ENCODE peak calls at places on chromosomes 13 and 19, in nine cellular contexts. T, N, L, E, Y, U, Z, J and Q are unnamed samples.

GRCh38 chr13:72181661-72182060 is 314.7 kb upstream of the DACH1 start:
- DNase-seq in T (no peak), N (no peak), L (no peak), E (no peak), Y (no peak), U (no peak), Z (no peak), J (no peak), Q (no peak)

GRCh38 chr13:76579701-76580100 is 306.5 kb downstream of the KCTD12 start:
- DNase-seq in T (no peak), N (no peak), L (no peak), E (no peak), Y (no peak), U (no peak), Z (no peak), J (no peak), Q (no peak)

GRCh38 chr19:18609717-18610051 is 3.0 kb upstream of the TMEM59L start:
- DNase-seq in T (no peak), N (no peak), L (no peak), E (no peak), Y (no peak), U (no peak), Z (no peak), J (no peak), Q (no peak)

GRCh38 chr19:30430206-30430734 is 58.1 kb downstream of the ZNF536 start:
- DNase-seq in T (no peak), N (no peak), L (no peak), E (no peak), Y (no peak), U (no peak), Z (no peak), J (no peak), Q (no peak)

GRCh38 chr13:26036383-26036782 is 15.4 kb downstream of the SHISA2 start:
- DNase-seq in T (no peak), N (no peak), L (no peak), E (no peak), Y (no peak), U (no peak), Z (no peak), J (no peak), Q (no peak)

GRCh38 chr13:24540236-24541126 is 27.9 kb upstream of the PARP4 start:
- DNase-seq in T (peak), N (no peak), L (no peak), E (no peak), Y (no peak), U (no peak), Z (peak), J (no peak), Q (no peak)

GRCh38 chr13:26198116-26198515 is 24.0 kb downstream of the RNF6 start:
- DNase-seq in T (no peak), N (no peak), L (no peak), E (no peak), Y (no peak), U (no peak), Z (no peak), J (no peak), Q (no peak)

GRCh38 chr13:110382229-110382628 is 75.1 kb downstream of the COL4A2 start:
- DNase-seq in T (no peak), N (no peak), L (no peak), E (no peak), Y (no peak), U (no peak), Z (no peak), J (peak), Q (no peak)

GRCh38 chr13:98648676-98649075 is 71.8 kb upstream of the STK24 start:
- DNase-seq in T (no peak), N (no peak), L (no peak), E (no peak), Y (no peak), U (no peak), Z (no peak), J (no peak), Q (no peak)

GRCh38 chr13:46392967-46393366 is 5.9 kb upstream of the RUBCNL start:
- DNase-seq in T (no peak), N (no peak), L (no peak), E (no peak), Y (no peak), U (no peak), Z (no peak), J (no peak), Q (no peak)

GRCh38 chr19:42246143-42246868 is 3.9 kb upstream of the GSK3A start:
- DNase-seq in T (peak), N (peak), L (no peak), E (peak), Y (peak), U (peak), Z (no peak), J (peak), Q (peak)

GRCh38 chr19:3413796-3414327 is 47.5 kb downstream of the NFIC start:
- DNase-seq in T (no peak), N (no peak), L (no peak), E (no peak), Y (no peak), U (no peak), Z (peak), J (no peak), Q (no peak)

GRCh38 chr19:4108767-4109625 is 14.9 kb downstream of the MAP2K2 start:
- DNase-seq in T (no peak), N (no peak), L (no peak), E (no peak), Y (no peak), U (no peak), Z (no peak), J (no peak), Q (no peak)

GRCh38 chr13:39596176-39596575 is 6.8 kb downstream of the LHFPL6 start:
- DNase-seq in T (no peak), N (no peak), L (no peak), E (no peak), Y (no peak), U (no peak), Z (no peak), J (no peak), Q (no peak)

GRCh38 chr19:12749938-12750521 is 1.6 kb upstream of the BEST2 start:
- DNase-seq in T (no peak), N (no peak), L (no peak), E (no peak), Y (no peak), U (no peak), Z (no peak), J (peak), Q (no peak)

GRCh38 chr13:105611424-105611823 is 924.0 kb downstream of the EFNB2 start:
- DNase-seq in T (no peak), N (no peak), L (no peak), E (no peak), Y (no peak), U (no peak), Z (no peak), J (peak), Q (no peak)

GRCh38 chr13:24106429-24106828 is 54.1 kb upstream of the SPATA13 start:
- DNase-seq in T (no peak), N (no peak), L (no peak), E (no peak), Y (no peak), U (no peak), Z (peak), J (no peak), Q (no peak)

GRCh38 chr13:52348081-52348480 is 57.9 kb downstream of the THSD1 start:
- DNase-seq in T (no peak), N (no peak), L (peak), E (no peak), Y (no peak), U (no peak), Z (no peak), J (peak), Q (no peak)

GRCh38 chr13:93948523-93948922 is 531.0 kb downstream of the DCT start:
- DNase-seq in T (no peak), N (no peak), L (no peak), E (no peak), Y (no peak), U (no peak), Z (no peak), J (no peak), Q (no peak)

GRCh38 chr13:76292031-76292430 is 594.2 kb downstream of the KCTD12 start:
- DNase-seq in T (no peak), N (no peak), L (no peak), E (no peak), Y (no peak), U (no peak), Z (no peak), J (no peak), Q (no peak)

GRCh38 chr13:50708461-50708860 is 135.0 kb downstream of the DLEU7 start:
- DNase-seq in T (no peak), N (no peak), L (no peak), E (no peak), Y (no peak), U (no peak), Z (no peak), J (no peak), Q (no peak)

GRCh38 chr13:91347996-91348905 is 764 bp downstream of the MIR17HG start:
- DNase-seq in T (peak), N (peak), L (no peak), E (peak), Y (no peak), U (peak), Z (no peak), J (peak), Q (peak)

GRCh38 chr13:95509521-95510315 is 42.8 kb upstream of the CLDN10 start:
- DNase-seq in T (no peak), N (no peak), L (no peak), E (no peak), Y (no peak), U (no peak), Z (no peak), J (peak), Q (no peak)

GRCh38 chr19:36113895-36114762 is 546 bp downstream of the POLR2I start:
- DNase-seq in T (peak), N (no peak), L (no peak), E (no peak), Y (no peak), U (no peak), Z (no peak), J (peak), Q (peak)

GRCh38 chr19:53467138-53467502 is 413 bp upstream of the ZNF813 start:
- DNase-seq in T (no peak), N (no peak), L (no peak), E (no peak), Y (no peak), U (no peak), Z (no peak), J (no peak), Q (peak)

GRCh38 chr19:17922138-17922537 is 10.7 kb upstream of the CCDC124 start:
- DNase-seq in T (no peak), N (no peak), L (no peak), E (no peak), Y (no peak), U (no peak), Z (no peak), J (no peak), Q (no peak)

GRCh38 chr13:68056816-68057710 is 826.9 kb upstream of the PCDH9 start:
- DNase-seq in T (no peak), N (no peak), L (no peak), E (no peak), Y (no peak), U (no peak), Z (peak), J (peak), Q (no peak)

GRCh38 chr13:62960723-62961122 is 1545.1 kb upstream of the PCDH20 start:
- DNase-seq in T (peak), N (no peak), L (no peak), E (no peak), Y (no peak), U (no peak), Z (no peak), J (no peak), Q (no peak)

GRCh38 chr13:100275746-100276145 is 186.9 kb downstream of the PCCA start:
- DNase-seq in T (no peak), N (no peak), L (no peak), E (no peak), Y (no peak), U (no peak), Z (no peak), J (no peak), Q (no peak)

GRCh38 chr13:107867701-107868661 is 347.4 kb downstream of the LIG4 start:
- DNase-seq in T (peak), N (no peak), L (no peak), E (peak), Y (no peak), U (peak), Z (no peak), J (peak), Q (peak)

GRCh38 chr19:15331419-15332310 is 674 bp downstream of the BRD4 start:
- DNase-seq in T (peak), N (no peak), L (no peak), E (peak), Y (no peak), U (peak), Z (no peak), J (peak), Q (peak)

GRCh38 chr19:47315125-47315821 is 5.6 kb downstream of the C5AR1 start:
- DNase-seq in T (no peak), N (no peak), L (no peak), E (peak), Y (peak), U (peak), Z (peak), J (peak), Q (no peak)

DNA sequence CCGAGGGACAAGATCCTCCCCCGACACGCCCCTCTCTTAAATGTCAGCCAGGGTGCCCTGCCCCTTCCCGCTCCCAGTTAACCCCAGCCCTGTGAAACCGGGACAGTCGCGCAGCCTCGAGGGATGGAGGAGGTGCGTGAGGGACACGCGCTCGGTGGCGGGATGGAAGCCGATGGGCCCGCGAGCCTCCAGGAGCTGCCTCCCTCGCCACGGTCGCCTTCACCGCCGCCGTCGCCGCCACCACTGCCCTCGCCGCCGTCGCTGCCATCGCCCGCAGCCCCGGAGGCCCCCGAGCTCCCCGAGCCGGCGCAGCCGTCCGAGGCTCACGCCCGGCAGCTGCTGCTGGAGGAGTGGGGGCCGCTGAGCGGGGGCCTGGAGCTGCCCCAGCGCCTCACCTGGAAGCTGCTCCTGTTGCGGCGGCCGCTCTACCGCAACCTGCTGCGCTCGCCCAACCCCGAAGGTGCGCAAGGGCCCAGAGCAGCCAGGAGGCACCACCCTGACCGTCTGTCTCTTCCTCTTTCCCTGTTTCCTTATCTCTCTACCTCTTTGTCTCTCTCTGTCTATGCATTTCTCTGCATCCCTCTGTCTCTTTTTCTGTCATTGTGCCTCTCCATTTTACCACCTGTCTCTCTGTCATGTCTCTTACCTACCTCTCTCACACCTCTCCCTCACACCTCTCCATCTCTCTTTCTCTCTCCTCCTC is at the start of gene NCCRP1:
- DNase-seq in T (peak), N (no peak), L (no peak), E (no peak), Y (no peak), U (no peak), Z (no peak), J (no peak), Q (no peak)
- H3K4me3 ChIP-seq in T (peak), N (no peak), L (no peak), E (no peak), Y (peak), U (no peak), Z (no peak), J (no peak), Q (no peak)

DNA sequence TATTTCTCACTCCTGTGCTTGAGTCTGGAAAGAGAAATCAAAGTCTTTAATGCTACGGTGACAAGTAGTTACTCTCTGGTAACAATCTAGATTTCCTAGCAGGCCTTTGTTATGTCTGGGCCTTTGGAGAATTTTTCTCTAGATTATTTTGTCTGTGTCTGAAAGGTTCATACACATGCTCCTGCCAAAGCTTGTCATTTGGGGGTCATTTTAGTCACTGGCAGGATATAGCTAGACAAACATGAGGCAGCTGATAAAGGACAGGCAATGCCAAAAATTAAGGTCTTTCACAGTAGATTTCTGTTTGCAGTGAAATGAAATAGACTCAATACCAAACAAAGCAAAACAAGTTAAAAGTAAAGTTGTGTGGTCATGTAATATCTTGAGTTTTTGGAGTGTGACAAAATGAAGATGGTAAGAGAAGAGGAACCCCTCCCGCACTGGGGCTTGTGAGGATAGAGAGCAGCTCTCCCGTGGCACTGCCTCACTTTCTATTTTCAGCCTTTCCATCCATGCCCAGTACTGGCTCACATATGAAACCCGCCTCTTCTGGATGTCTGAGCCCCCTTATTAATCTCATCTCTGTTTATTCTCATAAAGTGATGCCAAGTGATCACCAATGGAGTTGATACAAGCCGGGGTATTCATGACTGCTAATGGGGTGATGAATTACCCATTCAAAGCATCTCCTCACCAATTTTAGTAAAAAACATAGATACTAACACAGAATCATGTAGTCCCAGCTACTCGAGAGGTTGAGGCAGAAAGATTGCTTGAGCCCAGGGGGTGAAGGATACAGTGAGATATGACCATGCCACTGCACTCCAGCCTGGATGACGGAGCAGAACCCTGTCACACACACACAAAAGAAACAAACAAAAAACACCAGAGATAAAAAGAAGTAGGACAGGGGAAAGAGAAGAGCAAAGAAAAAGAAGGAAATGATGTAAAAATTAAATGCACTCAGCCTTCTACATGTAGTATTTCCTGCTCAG is 389.3 kb downstream of the FGF14 start:
- DNase-seq in T (no peak), N (no peak), L (no peak), E (no peak), Y (no peak), U (no peak), Z (no peak), J (no peak), Q (peak)
- H3K4me3 ChIP-seq in T (no peak), N (no peak), L (no peak), E (no peak), Y (no peak), U (no peak), Z (no peak), J (no peak), Q (no peak)

DNA sequence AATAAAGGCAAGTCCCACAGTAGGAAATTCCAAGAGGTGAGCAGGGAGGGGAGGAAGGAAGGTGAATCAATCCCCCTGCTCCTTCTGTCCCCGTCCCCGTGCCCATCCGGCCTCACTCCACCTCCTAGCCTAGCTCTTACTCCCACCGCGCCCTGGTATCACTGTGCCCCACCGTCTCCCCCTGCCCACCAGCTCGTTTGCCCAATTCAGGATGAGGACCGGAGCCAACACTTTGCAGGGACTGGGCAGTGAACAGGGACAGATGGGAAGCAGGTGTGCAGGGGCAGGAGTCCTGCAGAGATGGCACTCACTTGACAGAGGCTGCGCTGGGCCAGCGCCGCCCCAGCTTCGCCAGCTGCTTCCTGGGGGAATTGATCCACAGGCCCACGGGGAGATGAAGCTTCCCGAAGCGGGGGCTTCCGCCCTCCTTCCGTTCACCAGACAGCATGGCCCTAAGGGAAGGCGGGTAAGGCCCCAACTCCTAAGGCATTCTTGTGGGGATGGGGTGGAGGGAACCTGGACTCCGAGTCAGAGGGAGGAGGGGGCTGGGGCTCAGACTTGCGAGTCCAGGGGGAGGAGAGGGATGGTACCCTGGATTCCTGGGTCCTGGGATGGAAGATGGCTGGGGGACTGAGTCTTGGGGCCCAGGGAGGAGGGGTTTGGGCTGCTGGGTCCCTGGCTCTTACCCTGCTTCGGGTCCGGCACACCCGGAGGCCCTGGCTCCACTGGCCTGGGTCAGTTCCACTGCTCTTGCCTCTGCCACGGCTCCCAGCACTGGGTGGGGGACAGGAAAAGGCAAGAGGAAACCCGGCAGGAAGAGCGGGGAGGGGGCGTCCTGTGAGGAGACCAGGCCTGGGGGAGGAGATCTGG is at the start of gene RASIP1:
- DNase-seq in T (peak), N (no peak), L (no peak), E (no peak), Y (no peak), U (no peak), Z (no peak), J (no peak), Q (peak)
- H3K4me3 ChIP-seq in T (peak), N (peak), L (peak), E (no peak), Y (peak), U (peak), Z (no peak), J (no peak), Q (peak)

GRCh38 chr19:49676136-49676689 is 858 bp upstream of the PRMT1 start:
- DNase-seq in T (peak), N (peak), L (peak), E (peak), Y (peak), U (peak), Z (peak), J (peak), Q (peak)
- H3K4me3 ChIP-seq in T (peak), N (peak), L (peak), E (no peak), Y (peak), U (peak), Z (peak), J (peak), Q (peak)